ENCODE peak calls at places on chromosomes 11 and 22, in nine cellular contexts. X is stimulated activated CD8-positive, alpha-beta memory T cell treated with anti-CD3 and anti-CD28 coated beads, Interleukin-2, amount 100 ng/mL, for 48 hours; H is effector CD4-positive, alpha-beta T cell; I is hepatic stellate cell; L is activated CD4-positive, CD25-positive, alpha-beta regulatory T cell; G is progenitor cell of endocrine pancreas; D is EH; A is cardiac muscle cell; R is renal cortical epithelial cell. B is an unnamed sample.

GRCh38 chr11:43830928-43831440 is 49.6 kb upstream of the ALKBH3 start:
- DNase-seq in X (peak), H (no peak), I (peak), L (no peak), G (no peak), D (peak), A (no peak), R (peak), B (no peak)

GRCh38 chr22:21564411-21564810 is 3.1 kb upstream of the UBE2L3 start:
- DNase-seq in X (no peak), H (no peak), I (no peak), L (no peak), G (no peak), D (no peak), A (no peak), R (no peak), B (no peak)

GRCh38 chr11:48006301-48006992 is 26.1 kb downstream of the PTPRJ start:
- DNase-seq in X (no peak), H (no peak), I (peak), L (no peak), G (no peak), D (peak), A (no peak), R (peak), B (no peak)

GRCh38 chr11:119236490-119236889 is 30.4 kb downstream of the CBL start:
- DNase-seq in X (no peak), H (no peak), I (no peak), L (no peak), G (no peak), D (peak), A (no peak), R (no peak), B (no peak)

GRCh38 chr11:17770048-17770652 is 35.6 kb downstream of the KCNC1 start:
- DNase-seq in X (no peak), H (no peak), I (no peak), L (no peak), G (peak), D (no peak), A (peak), R (no peak), B (no peak)

GRCh38 chr11:69383946-69384547 is 90.1 kb downstream of the MYEOV start:
- DNase-seq in X (no peak), H (no peak), I (no peak), L (no peak), G (no peak), D (no peak), A (no peak), R (no peak), B (no peak)

GRCh38 chr11:9955387-9955786 is 291.5 kb downstream of the SWAP70 start:
- DNase-seq in X (no peak), H (no peak), I (no peak), L (no peak), G (no peak), D (peak), A (no peak), R (no peak), B (no peak)

GRCh38 chr11:65133724-65134123 is 595 bp downstream of the SYVN1 start:
- DNase-seq in X (no peak), H (no peak), I (no peak), L (no peak), G (no peak), D (no peak), A (no peak), R (no peak), B (no peak)

GRCh38 chr22:37254206-37254866 is 10.3 kb upstream of the RAC2 start:
- DNase-seq in X (no peak), H (no peak), I (no peak), L (no peak), G (no peak), D (peak), A (no peak), R (peak), B (no peak)

GRCh38 chr11:96151501-96151900 is 191.5 kb downstream of the MAML2 start:
- DNase-seq in X (no peak), H (no peak), I (no peak), L (no peak), G (no peak), D (no peak), A (no peak), R (no peak), B (no peak)

GRCh38 chr22:19817561-19818263 is 37.0 kb downstream of the GNB1L start:
- DNase-seq in X (no peak), H (no peak), I (no peak), L (no peak), G (no peak), D (no peak), A (no peak), R (no peak), B (no peak)

GRCh38 chr22:44389181-44389580 is 76.4 kb upstream of the SHISAL1 start:
- DNase-seq in X (no peak), H (no peak), I (no peak), L (no peak), G (no peak), D (no peak), A (no peak), R (no peak), B (no peak)

GRCh38 chr11:66546368-66546965 is at the start of gene ACTN3:
- DNase-seq in X (no peak), H (no peak), I (no peak), L (no peak), G (no peak), D (peak), A (peak), R (no peak), B (peak)

GRCh38 chr22:32175751-32176644 is 16.9 kb upstream of the C22orf42 start:
- DNase-seq in X (no peak), H (no peak), I (no peak), L (no peak), G (peak), D (no peak), A (peak), R (no peak), B (peak)